ENCODE peak calls at places on chromosomes 6 and 20, in five cellular contexts. One of them, this sample, is unnamed.

GRCh38 chr20:33281550-33282146 is 1.4 kb upstream of the BPIFB1 start:
- DNase-seq in NCI-H1105 treated with DMSO at 0.1 percent for 48 hours: no peak
- DNase-seq in psoas muscle: no peak
- DNase-seq in ACHN: no peak
- DNase-seq in AG04450: no peak
- DNase-seq in this sample: no peak

GRCh38 chr6:166512567-166512966 is 73.9 kb downstream of the RAMACL start:
- DNase-seq in AG04450: no peak
- DNase-seq in NCI-H1105 treated with DMSO at 0.1 percent for 48 hours: no peak
- DNase-seq in psoas muscle: no peak
- DNase-seq in ACHN: no peak
- DNase-seq in this sample: no peak

GRCh38 chr20:24289737-24290481 is 179.5 kb upstream of the SYNDIG1 start:
- DNase-seq in ACHN: no peak
- DNase-seq in AG04450: no peak
- DNase-seq in NCI-H1105 treated with DMSO at 0.1 percent for 48 hours: no peak
- DNase-seq in psoas muscle: no peak
- DNase-seq in this sample: no peak

GRCh38 chr20:22684072-22684762 is 99.8 kb upstream of the FOXA2 start:
- DNase-seq in ACHN: peak; percentile 64
- DNase-seq in AG04450: peak; percentile 26
- DNase-seq in NCI-H1105 treated with DMSO at 0.1 percent for 48 hours: peak; percentile 75
- DNase-seq in psoas muscle: peak; percentile 37
- DNase-seq in this sample: peak; percentile 64

GRCh38 chr6:45843848-45844521 is 171.7 kb downstream of the CLIC5 start:
- DNase-seq in ACHN: no peak
- DNase-seq in NCI-H1105 treated with DMSO at 0.1 percent for 48 hours: no peak
- DNase-seq in psoas muscle: no peak
- DNase-seq in AG04450: no peak
- DNase-seq in this sample: no peak

GRCh38 chr6:87714093-87714809 is 12.2 kb upstream of the AKIRIN2 start:
- DNase-seq in NCI-H1105 treated with DMSO at 0.1 percent for 48 hours: no peak
- DNase-seq in psoas muscle: no peak
- DNase-seq in ACHN: peak; percentile 30
- DNase-seq in AG04450: no peak
- DNase-seq in this sample: no peak

GRCh38 chr6:14092861-14093789 is 24.4 kb upstream of the CD83 start:
- DNase-seq in AG04450: no peak
- DNase-seq in NCI-H1105 treated with DMSO at 0.1 percent for 48 hours: peak; percentile 17
- DNase-seq in psoas muscle: no peak
- DNase-seq in ACHN: no peak
- DNase-seq in this sample: no peak

GRCh38 chr6:8065519-8065911 is 1.3 kb upstream of the BLOC1S5 start:
- DNase-seq in AG04450: no peak
- DNase-seq in NCI-H1105 treated with DMSO at 0.1 percent for 48 hours: no peak
- DNase-seq in ACHN: no peak
- DNase-seq in psoas muscle: no peak
- DNase-seq in this sample: no peak

GRCh38 chr6:82862543-82862942 is 203.1 kb downstream of the UBE3D start:
- DNase-seq in AG04450: no peak
- DNase-seq in NCI-H1105 treated with DMSO at 0.1 percent for 48 hours: no peak
- DNase-seq in psoas muscle: no peak
- DNase-seq in ACHN: peak; percentile 84
- DNase-seq in this sample: no peak

GRCh38 chr6:31053873-31054272 is 43.6 kb downstream of the MUC22 start:
- DNase-seq in psoas muscle: no peak
- DNase-seq in NCI-H1105 treated with DMSO at 0.1 percent for 48 hours: peak; percentile 49
- DNase-seq in ACHN: no peak
- DNase-seq in AG04450: no peak
- DNase-seq in this sample: no peak

This sample was measured in HS-27A.